ENCODE peak calls at places on chromosome 6, in eight cellular contexts. R is fibroblast of mammary gland, J is adrenal gland, B is fibroblast of pulmonary artery, T is neural progenitor cell, W is OCI-LY7, H is activated B cell treated with CpG ODN at 0.5 μM for 24 hours, X is Panc1. L is an unnamed sample.

GRCh38 chr6:169269180-169270076 is 15.8 kb upstream of the THBS2 start:
- DNase-seq in R (peak; percentile 76), J (no peak), B (peak; percentile 90), T (no peak), W (no peak), H (no peak), X (no peak), L (no peak)

GRCh38 chr6:36599791-36600209 is 5.6 kb downstream of the SRSF3 start:
- DNase-seq in R (peak; percentile 81), J (peak; percentile 47), B (peak; percentile 61), T (peak; percentile 56), W (no peak), H (no peak), X (no peak), L (no peak)

GRCh38 chr6:43268348-43268685 is 25.0 kb downstream of the TTBK1 start:
- DNase-seq in R (no peak), J (peak; percentile 56), B (no peak), T (no peak), W (no peak), H (no peak), X (no peak), L (no peak)

GRCh38 chr6:22888147-22888831 is 318.9 kb downstream of the HDGFL1 start:
- DNase-seq in R (no peak), J (no peak), B (peak; percentile 25), T (no peak), W (no peak), H (no peak), X (no peak), L (no peak)

GRCh38 chr6:79188885-79189505 is 45.5 kb downstream of the HMGN3 start:
- DNase-seq in R (no peak), J (no peak), B (no peak), T (peak; percentile 4), W (no peak), H (no peak), X (no peak), L (no peak)

GRCh38 chr6:137623293-137623692 is 129.1 kb upstream of the OLIG3 start:
- DNase-seq in R (no peak), J (no peak), B (no peak), T (no peak), W (no peak), H (no peak), X (no peak), L (no peak)

GRCh38 chr6:93407186-93407585 is 12.2 kb downstream of the EPHA7 start:
- DNase-seq in R (no peak), J (no peak), B (peak; percentile 80), T (no peak), W (no peak), H (no peak), X (no peak), L (no peak)

GRCh38 chr6:79378957-79379356 is 144.5 kb upstream of the HMGN3 start:
- DNase-seq in R (no peak), J (no peak), B (no peak), T (no peak), W (no peak), H (no peak), X (no peak), L (no peak)

GRCh38 chr6:166197361-166197760 is 29.7 kb upstream of the TBXT start:
- DNase-seq in R (no peak), J (no peak), B (no peak), T (peak; percentile 76), W (no peak), H (no peak), X (no peak), L (no peak)

GRCh38 chr6:168860341-168860740 is 393.3 kb downstream of the THBS2 start:
- DNase-seq in R (no peak), J (no peak), B (no peak), T (no peak), W (no peak), H (no peak), X (no peak), L (no peak)

GRCh38 chr6:144758602-144759001 is 473.5 kb downstream of the UTRN start:
- DNase-seq in R (peak; percentile 47), J (no peak), B (peak; percentile 20), T (no peak), W (no peak), H (no peak), X (peak; percentile 10), L (no peak)

GRCh38 chr6:14784596-14785360 is 461.1 kb upstream of the JARID2 start:
- DNase-seq in R (no peak), J (no peak), B (no peak), T (peak; percentile 93), W (no peak), H (no peak), X (no peak), L (no peak)

GRCh38 chr6:101195581-101195980 is 197.9 kb upstream of the GRIK2 start:
- DNase-seq in R (peak; percentile 21), J (no peak), B (peak; percentile 68), T (no peak), W (no peak), H (no peak), X (no peak), L (no peak)

GRCh38 chr6:158142789-158143188 is 25.3 kb downstream of the SERAC1 start:
- DNase-seq in R (peak; percentile 89), J (no peak), B (peak; percentile 80), T (no peak), W (no peak), H (no peak), X (peak; percentile 61), L (no peak)

GRCh38 chr6:74749211-74750142 is 456.4 kb downstream of the COL12A1 start:
- DNase-seq in R (no peak), J (no peak), B (peak; percentile 69), T (peak; percentile 32), W (no peak), H (no peak), X (no peak), L (no peak)

GRCh38 chr6:117263353-117263927 is 1.9 kb upstream of the VGLL2 start:
- DNase-seq in R (no peak), J (no peak), B (no peak), T (no peak), W (no peak), H (no peak), X (no peak), L (no peak)

GRCh38 chr6:108526739-108527174 is 34.0 kb upstream of the FOXO3 start:
- DNase-seq in R (peak; percentile 55), J (no peak), B (peak; percentile 69), T (peak; percentile 53), W (peak; percentile 54), H (no peak), X (peak; percentile 42), L (no peak)

GRCh38 chr6:41771058-41771983 is 8.4 kb downstream of the FRS3 start:
- DNase-seq in R (no peak), J (no peak), B (no peak), T (no peak), W (no peak), H (no peak), X (no peak), L (no peak)

GRCh38 chr6:84033523-84034451 is at the start of gene MRAP2:
- DNase-seq in R (peak; percentile 16), J (no peak), B (peak; percentile 3), T (peak; percentile 78), W (no peak), H (no peak), X (no peak), L (peak; percentile 40)

GRCh38 chr6:91173651-91174050 is 586.8 kb upstream of the MAP3K7 start:
- DNase-seq in R (no peak), J (no peak), B (no peak), T (no peak), W (no peak), H (no peak), X (no peak), L (no peak)

GRCh38 chr6:113654396-113654795 is 202.7 kb upstream of the MARCKS start:
- DNase-seq in R (peak; percentile 34), J (peak; percentile 87), B (peak; percentile 74), T (no peak), W (no peak), H (no peak), X (no peak), L (no peak)

GRCh38 chr6:41286544-41287346 is at the start of gene TREM1:
- DNase-seq in R (peak; percentile 92), J (peak; percentile 61), B (peak; percentile 96), T (no peak), W (no peak), H (no peak), X (no peak), L (no peak)

GRCh38 chr6:128807577-128807976 is 75.4 kb upstream of the LAMA2 start:
- DNase-seq in R (peak; percentile 62), J (no peak), B (peak; percentile 78), T (peak; percentile 39), W (peak; percentile 10), H (no peak), X (peak; percentile 8), L (no peak)
- TF ChIP-seq CTCF in R (peak; percentile 56), J (no peak), B (peak; percentile 60), T (peak; percentile 57), W (peak; percentile 70), H (no peak), X (peak; percentile 64), L (peak; percentile 57)

GRCh38 chr6:8131265-8131897 is 29.0 kb upstream of the EEF1E1 start:
- DNase-seq in R (peak; percentile 71), J (peak; percentile 64), B (peak; percentile 77), T (peak; percentile 81), W (peak; percentile 49), H (no peak), X (no peak), L (peak; percentile 51)
- TF ChIP-seq CTCF in R (peak; percentile 59), J (peak; percentile 42), B (peak; percentile 63), T (peak; percentile 83), W (peak; percentile 80), H (no peak), X (peak; percentile 79), L (peak; percentile 78)

DNA sequence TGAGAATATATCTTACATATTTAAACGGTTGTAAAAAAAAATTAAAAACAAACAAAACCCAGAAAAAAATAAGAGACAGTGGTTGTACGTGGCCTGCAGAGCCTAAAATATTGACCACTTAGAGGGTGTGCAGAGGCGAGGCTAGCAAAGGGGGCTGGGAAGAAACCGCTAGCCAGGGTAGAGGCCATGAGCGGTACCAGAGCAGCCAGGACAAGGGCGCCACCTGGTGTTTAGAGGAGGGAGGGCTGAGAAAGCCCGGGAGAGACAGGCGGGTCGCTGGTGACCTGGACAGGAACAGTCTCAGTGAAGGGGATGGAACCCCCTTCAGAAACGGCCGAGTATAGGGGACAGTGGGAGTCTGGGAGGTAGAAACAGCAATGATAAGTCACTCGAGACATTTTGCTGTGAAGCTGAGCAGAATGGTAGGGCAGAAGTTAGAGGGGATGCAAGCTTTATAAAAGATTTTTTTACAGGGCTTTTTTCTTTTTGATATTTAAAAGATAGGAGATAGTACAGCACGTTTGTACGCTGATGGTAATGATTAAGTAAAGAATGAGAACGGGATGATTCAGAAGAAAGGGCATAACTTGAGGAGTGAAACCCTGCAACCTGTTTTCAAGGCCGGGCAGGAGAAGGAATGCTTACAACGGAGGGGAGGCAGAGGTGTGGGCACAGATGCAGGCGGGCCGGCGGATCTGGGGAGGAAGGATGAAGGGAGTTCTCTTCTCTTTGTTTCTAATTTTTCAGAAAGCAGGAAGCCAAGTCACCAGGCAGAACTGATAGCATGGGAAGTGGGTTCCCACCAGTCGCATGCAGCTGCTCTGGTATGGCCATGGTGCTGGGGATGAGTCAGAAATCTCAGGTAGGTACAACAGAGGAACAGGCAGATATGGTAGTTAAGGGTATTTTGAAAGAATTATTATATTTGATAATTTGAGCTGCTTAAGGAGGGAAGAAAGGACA is 76.2 kb downstream of the FAM229B start:
- DNase-seq in R (peak; percentile 28), J (peak; percentile 82), B (peak; percentile 56), T (peak; percentile 76), W (peak; percentile 59), H (peak; percentile 58), X (peak; percentile 38), L (peak; percentile 64)
- TF ChIP-seq CTCF in R (peak; percentile 65), J (peak; percentile 68), B (peak; percentile 91), T (peak; percentile 95), W (peak; percentile 93), H (no peak), X (peak; percentile 100), L (peak; percentile 92)

GRCh38 chr6:30719791-30720737 is at the start of gene TUBB:
- DNase-seq in R (peak; percentile 97), J (peak; percentile 97), B (peak; percentile 98), T (peak; percentile 99), W (peak; percentile 98), H (peak; percentile 90), X (peak; percentile 87), L (peak; percentile 91)
- TF ChIP-seq CTCF in R (no peak), J (no peak), B (no peak), T (peak; percentile 22), W (no peak), H (no peak), X (no peak), L (peak; percentile 29)

L was measured in progenitor cell of endocrine pancreas.